ENCODE peak calls at places on chromosomes 4 and X, in six cellular contexts. N is RPMI7951, B is NCI-H748 treated with DMSO at 0.1 percent for 48 hours, V is ecto neural progenitor cell, X is NCI-H1417, S is mesenteric fat pad. G is an unnamed sample.

GRCh38 chrX:48910926-48911406 is 480 bp downstream of the SLC35A2 start:
- DNase-seq in B (no peak), N (peak), V (no peak), S (no peak), X (no peak), G (no peak)

GRCh38 chr4:115790812-115791211 is 677.4 kb upstream of the NDST4 start:
- DNase-seq in S (no peak), V (no peak), X (no peak), B (no peak), N (no peak), G (no peak)

GRCh38 chr4:18051281-18051680 is 29.7 kb upstream of the LCORL start:
- DNase-seq in S (no peak), B (no peak), N (peak), V (no peak), X (no peak), G (no peak)

GRCh38 chr4:108155373-108155772 is 13.4 kb downstream of the LEF1 start:
- DNase-seq in B (no peak), N (peak), S (no peak), X (no peak), V (peak), G (no peak)

GRCh38 chr4:124713213-124713592 is 671 bp upstream of the ANKRD50 start:
- DNase-seq in B (no peak), X (peak), V (peak), N (peak), S (peak), G (no peak)

GRCh38 chrX:35380808-35381700 is 417.1 kb upstream of the MAGEB16 start:
- DNase-seq in X (peak), N (peak), B (peak), V (no peak), S (no peak), G (no peak)

GRCh38 chr4:140497776-140498636 is at the start of gene MGAT4D:
- DNase-seq in V (peak), X (no peak), S (no peak), N (no peak), B (no peak), G (no peak)

GRCh38 chr4:5055411-5055810 is 4.1 kb downstream of the STK32B start:
- DNase-seq in X (no peak), N (no peak), S (no peak), B (no peak), V (no peak), G (no peak)

GRCh38 chr4:118981839-118982381 is 93.3 kb downstream of the SYNPO2 start:
- DNase-seq in B (peak), S (no peak), V (peak), X (peak), N (peak), G (peak)

GRCh38 chr4:15434086-15434485 is 6.3 kb downstream of the C1QTNF7 start:
- DNase-seq in N (no peak), X (no peak), B (no peak), V (no peak), S (no peak), G (no peak)

GRCh38 chr4:95142877-95143412 is 385.2 kb downstream of the BMPR1B start:
- DNase-seq in V (no peak), B (no peak), S (no peak), X (no peak), N (no peak), G (no peak)

GRCh38 chr4:89039735-89040338 is 17.1 kb downstream of the FAM13A start:
- DNase-seq in V (no peak), N (no peak), B (no peak), X (no peak), S (no peak), G (no peak)

GRCh38 chr4:41287005-41287404 is 30.3 kb downstream of the UCHL1 start:
- DNase-seq in N (no peak), S (no peak), V (no peak), B (no peak), X (no peak), G (no peak)

GRCh38 chr4:55017406-55017805 is 108.0 kb downstream of the KDR start:
- DNase-seq in S (no peak), B (no peak), N (no peak), X (no peak), V (no peak), G (no peak)

GRCh38 chr4:31275906-31276305 is 555.7 kb downstream of the PCDH7 start:
- DNase-seq in N (no peak), V (no peak), X (no peak), B (no peak), S (no peak), G (no peak)

GRCh38 chr4:3442959-3443749 is 1.4 kb downstream of the HGFAC start:
- DNase-seq in B (no peak), N (peak), S (no peak), X (peak), V (peak), G (peak)

GRCh38 chr4:185143596-185143969 is 517 bp downstream of the SLC25A4 start:
- DNase-seq in X (no peak), B (peak), N (peak), V (no peak), S (no peak), G (no peak)

GRCh38 chrX:43741843-43742573 is 85.9 kb downstream of the MAOA start:
- DNase-seq in B (no peak), X (no peak), N (no peak), V (no peak), S (no peak), G (no peak)

GRCh38 chr4:168587326-168588125 is 90.7 kb downstream of the PALLD start:
- DNase-seq in V (no peak), S (no peak), N (peak), X (no peak), B (no peak), G (no peak)

GRCh38 chrX:45889471-45889870 is 655.8 kb downstream of the ZNF674 start:
- DNase-seq in V (no peak), X (no peak), N (peak), B (no peak), S (no peak), G (no peak)

GRCh38 chr4:1009647-1010521 is 1.5 kb upstream of the FGFRL1 start:
- DNase-seq in X (peak), N (peak), S (no peak), B (no peak), V (peak), G (peak)

GRCh38 chr4:75705198-75705712 is 19.1 kb upstream of the USO1 start:
- DNase-seq in V (peak), B (no peak), N (no peak), X (no peak), S (no peak), G (no peak)

GRCh38 chrX:31114858-31115257 is 43.0 kb upstream of the FTHL17 start:
- DNase-seq in V (no peak), B (no peak), N (no peak), S (no peak), X (no peak), G (no peak)

GRCh38 chrX:21056636-21057035 is 317.6 kb upstream of the CNKSR2 start:
- DNase-seq in N (peak), S (no peak), X (no peak), V (no peak), B (no peak), G (no peak)

GRCh38 chr4:48483006-48483776 is at the start of gene SLC10A4:
- DNase-seq in N (peak), S (no peak), B (peak), V (peak), X (peak), G (no peak)

GRCh38 chrX:140503714-140504351 is 1.0 kb downstream of the SOX3 start:
- DNase-seq in S (no peak), N (peak), V (peak), B (peak), X (no peak), G (no peak)

GRCh38 chr4:25343671-25344070 is 31.1 kb downstream of the ZCCHC4 start:
- DNase-seq in X (no peak), N (peak), V (no peak), S (no peak), B (no peak), G (no peak)

GRCh38 chr4:174423257-174423944 is 98.9 kb downstream of the HPGD start:
- DNase-seq in V (no peak), S (no peak), X (peak), N (peak), B (peak), G (no peak)

GRCh38 chr4:121126449-121127006 is 37.6 kb downstream of the TNIP3 start:
- DNase-seq in V (no peak), N (no peak), B (no peak), S (no peak), X (no peak), G (no peak)

GRCh38 chrX:68808686-68809357 is 20.0 kb upstream of the EFNB1 start:
- DNase-seq in N (peak), X (no peak), B (no peak), S (no peak), V (no peak), G (no peak)

GRCh38 chr4:77065382-77065781 is 10.4 kb downstream of the CCNI start:
- DNase-seq in S (no peak), N (no peak), B (no peak), V (no peak), X (no peak), G (no peak)

GRCh38 chrX:47264507-47265173 is 31.8 kb downstream of the USP11 start:
- DNase-seq in S (no peak), X (no peak), V (no peak), B (no peak), N (peak), G (no peak)